ENCODE peak calls at places on chromosome 18, in seven cellular contexts. One of them, this sample, is unnamed.

GRCh38 chr18:79949571-79950439 is 1.6 kb downstream of the SLC66A2 start:
- DNase-seq in sigmoid colon: peak
- DNase-seq in CD8-positive, alpha-beta T cell: no peak
- DNase-seq in cardiac muscle cell: no peak
- DNase-seq in esophagus squamous epithelium: peak
- DNase-seq in uterus: no peak
- DNase-seq in HL-60: peak
- DNase-seq in this sample: no peak

GRCh38 chr18:46562674-46563192 is 94.3 kb downstream of the LOXHD1 start:
- DNase-seq in cardiac muscle cell: no peak
- DNase-seq in sigmoid colon: no peak
- DNase-seq in uterus: no peak
- DNase-seq in CD8-positive, alpha-beta T cell: no peak
- DNase-seq in HL-60: no peak
- DNase-seq in esophagus squamous epithelium: no peak
- DNase-seq in this sample: no peak

GRCh38 chr18:72993245-72993644 is 125.5 kb upstream of the NETO1 start:
- DNase-seq in CD8-positive, alpha-beta T cell: no peak
- DNase-seq in uterus: no peak
- DNase-seq in HL-60: no peak
- DNase-seq in cardiac muscle cell: no peak
- DNase-seq in esophagus squamous epithelium: no peak
- DNase-seq in sigmoid colon: no peak
- DNase-seq in this sample: no peak

GRCh38 chr18:36519358-36519757 is 221.8 kb downstream of the FHOD3 start:
- DNase-seq in esophagus squamous epithelium: no peak
- DNase-seq in CD8-positive, alpha-beta T cell: no peak
- DNase-seq in sigmoid colon: no peak
- DNase-seq in uterus: no peak
- DNase-seq in HL-60: no peak
- DNase-seq in cardiac muscle cell: no peak
- DNase-seq in this sample: no peak

GRCh38 chr18:42039396-42039795 is 84.4 kb downstream of the PIK3C3 start:
- DNase-seq in cardiac muscle cell: no peak
- DNase-seq in sigmoid colon: no peak
- DNase-seq in esophagus squamous epithelium: no peak
- DNase-seq in uterus: no peak
- DNase-seq in HL-60: no peak
- DNase-seq in CD8-positive, alpha-beta T cell: no peak
- DNase-seq in this sample: no peak

GRCh38 chr18:74564012-74564411 is 29.7 kb downstream of the CNDP1 start:
- DNase-seq in sigmoid colon: no peak
- DNase-seq in esophagus squamous epithelium: no peak
- DNase-seq in HL-60: no peak
- DNase-seq in CD8-positive, alpha-beta T cell: no peak
- DNase-seq in cardiac muscle cell: no peak
- DNase-seq in uterus: no peak
- DNase-seq in this sample: no peak

GRCh38 chr18:63788447-63789096 is 13.4 kb downstream of the SERPINB7 start:
- DNase-seq in HL-60: peak
- DNase-seq in cardiac muscle cell: no peak
- DNase-seq in uterus: no peak
- DNase-seq in CD8-positive, alpha-beta T cell: peak
- DNase-seq in sigmoid colon: no peak
- DNase-seq in esophagus squamous epithelium: no peak
- DNase-seq in this sample: no peak

GRCh38 chr18:34734048-34734447 is 23.9 kb downstream of the DTNA start:
- DNase-seq in sigmoid colon: no peak
- DNase-seq in uterus: no peak
- DNase-seq in cardiac muscle cell: no peak
- DNase-seq in esophagus squamous epithelium: no peak
- DNase-seq in HL-60: no peak
- DNase-seq in CD8-positive, alpha-beta T cell: no peak
- DNase-seq in this sample: no peak

GRCh38 chr18:44893045-44893706 is 212.5 kb downstream of the SETBP1 start:
- DNase-seq in esophagus squamous epithelium: no peak
- DNase-seq in cardiac muscle cell: no peak
- DNase-seq in HL-60: no peak
- DNase-seq in sigmoid colon: no peak
- DNase-seq in uterus: no peak
- DNase-seq in CD8-positive, alpha-beta T cell: no peak
- DNase-seq in this sample: no peak

GRCh38 chr18:58045265-58046086 is 1.4 kb downstream of the NEDD4L start:
- DNase-seq in esophagus squamous epithelium: no peak
- DNase-seq in uterus: peak
- DNase-seq in sigmoid colon: no peak
- DNase-seq in HL-60: no peak
- DNase-seq in CD8-positive, alpha-beta T cell: peak
- DNase-seq in cardiac muscle cell: peak
- DNase-seq in this sample: peak

GRCh38 chr18:28789460-28789859 is 612.5 kb upstream of the CDH2 start:
- DNase-seq in HL-60: no peak
- DNase-seq in esophagus squamous epithelium: no peak
- DNase-seq in sigmoid colon: no peak
- DNase-seq in uterus: no peak
- DNase-seq in cardiac muscle cell: no peak
- DNase-seq in CD8-positive, alpha-beta T cell: no peak
- DNase-seq in this sample: no peak

GRCh38 chr18:28127763-28128737 is 48.9 kb downstream of the CDH2 start:
- DNase-seq in cardiac muscle cell: no peak
- DNase-seq in esophagus squamous epithelium: no peak
- DNase-seq in sigmoid colon: no peak
- DNase-seq in uterus: no peak
- DNase-seq in HL-60: no peak
- DNase-seq in CD8-positive, alpha-beta T cell: no peak
- DNase-seq in this sample: no peak

GRCh38 chr18:21914739-21915319 is 174.2 kb downstream of the MIB1 start:
- DNase-seq in cardiac muscle cell: peak
- DNase-seq in esophagus squamous epithelium: no peak
- DNase-seq in sigmoid colon: no peak
- DNase-seq in CD8-positive, alpha-beta T cell: no peak
- DNase-seq in HL-60: no peak
- DNase-seq in uterus: no peak
- DNase-seq in this sample: no peak

GRCh38 chr18:73381361-73382031 is 513.7 kb upstream of the NETO1 start:
- DNase-seq in HL-60: no peak
- DNase-seq in esophagus squamous epithelium: no peak
- DNase-seq in cardiac muscle cell: no peak
- DNase-seq in sigmoid colon: no peak
- DNase-seq in CD8-positive, alpha-beta T cell: no peak
- DNase-seq in uterus: no peak
- DNase-seq in this sample: no peak

GRCh38 chr18:57544958-57545661 is 41.4 kb downstream of the FECH start:
- DNase-seq in HL-60: peak
- DNase-seq in CD8-positive, alpha-beta T cell: no peak
- DNase-seq in uterus: no peak
- DNase-seq in cardiac muscle cell: no peak
- DNase-seq in esophagus squamous epithelium: no peak
- DNase-seq in sigmoid colon: no peak
- DNase-seq in this sample: no peak

GRCh38 chr18:77177009-77177408 is 44.4 kb upstream of the MBP start:
- DNase-seq in cardiac muscle cell: no peak
- DNase-seq in uterus: no peak
- DNase-seq in HL-60: no peak
- DNase-seq in esophagus squamous epithelium: no peak
- DNase-seq in sigmoid colon: no peak
- DNase-seq in CD8-positive, alpha-beta T cell: no peak
- DNase-seq in this sample: no peak

GRCh38 chr18:22471546-22472131 is 53.9 kb upstream of the CTAGE1 start:
- DNase-seq in cardiac muscle cell: peak
- DNase-seq in uterus: no peak
- DNase-seq in CD8-positive, alpha-beta T cell: no peak
- DNase-seq in HL-60: no peak
- DNase-seq in esophagus squamous epithelium: no peak
- DNase-seq in sigmoid colon: no peak
- DNase-seq in this sample: peak

GRCh38 chr18:69250305-69251151 is 150.2 kb upstream of the DOK6 start:
- DNase-seq in HL-60: no peak
- DNase-seq in uterus: no peak
- DNase-seq in esophagus squamous epithelium: no peak
- DNase-seq in CD8-positive, alpha-beta T cell: no peak
- DNase-seq in sigmoid colon: no peak
- DNase-seq in cardiac muscle cell: no peak
- DNase-seq in this sample: no peak

GRCh38 chr18:31154186-31154585 is 8.5 kb downstream of the DSC1 start:
- DNase-seq in cardiac muscle cell: no peak
- DNase-seq in sigmoid colon: no peak
- DNase-seq in esophagus squamous epithelium: no peak
- DNase-seq in HL-60: no peak
- DNase-seq in uterus: no peak
- DNase-seq in CD8-positive, alpha-beta T cell: no peak
- DNase-seq in this sample: no peak

GRCh38 chr18:50507120-50507590 is 52.7 kb upstream of the MAPK4 start:
- DNase-seq in CD8-positive, alpha-beta T cell: no peak
- DNase-seq in cardiac muscle cell: peak
- DNase-seq in esophagus squamous epithelium: no peak
- DNase-seq in HL-60: no peak
- DNase-seq in sigmoid colon: peak
- DNase-seq in uterus: peak
- DNase-seq in this sample: peak

GRCh38 chr18:65942854-65943253 is 192.0 kb downstream of the CDH7 start:
- DNase-seq in HL-60: no peak
- DNase-seq in CD8-positive, alpha-beta T cell: no peak
- DNase-seq in esophagus squamous epithelium: no peak
- DNase-seq in cardiac muscle cell: no peak
- DNase-seq in uterus: no peak
- DNase-seq in sigmoid colon: no peak
- DNase-seq in this sample: no peak

GRCh38 chr18:51195602-51196115 is 1.8 kb downstream of the MEX3C start:
- DNase-seq in uterus: no peak
- DNase-seq in cardiac muscle cell: peak
- DNase-seq in HL-60: peak
- DNase-seq in CD8-positive, alpha-beta T cell: peak
- DNase-seq in sigmoid colon: no peak
- DNase-seq in esophagus squamous epithelium: no peak
- DNase-seq in this sample: peak

GRCh38 chr18:27772081-27772480 is 404.8 kb downstream of the CDH2 start:
- DNase-seq in CD8-positive, alpha-beta T cell: no peak
- DNase-seq in sigmoid colon: no peak
- DNase-seq in esophagus squamous epithelium: no peak
- DNase-seq in HL-60: no peak
- DNase-seq in cardiac muscle cell: no peak
- DNase-seq in uterus: no peak
- DNase-seq in this sample: no peak

GRCh38 chr18:48024891-48025660 is 94.6 kb upstream of the SMAD2 start:
- DNase-seq in uterus: no peak
- DNase-seq in CD8-positive, alpha-beta T cell: no peak
- DNase-seq in sigmoid colon: peak
- DNase-seq in cardiac muscle cell: no peak
- DNase-seq in esophagus squamous epithelium: no peak
- DNase-seq in HL-60: no peak
- DNase-seq in this sample: no peak

GRCh38 chr18:48022531-48023330 is 92.3 kb upstream of the SMAD2 start:
- DNase-seq in CD8-positive, alpha-beta T cell: no peak
- DNase-seq in sigmoid colon: peak
- DNase-seq in esophagus squamous epithelium: no peak
- DNase-seq in uterus: no peak
- DNase-seq in HL-60: peak
- DNase-seq in cardiac muscle cell: peak
- DNase-seq in this sample: no peak

GRCh38 chr18:48022021-48022420 is 91.6 kb upstream of the SMAD2 start:
- DNase-seq in sigmoid colon: peak
- DNase-seq in cardiac muscle cell: no peak
- DNase-seq in CD8-positive, alpha-beta T cell: no peak
- DNase-seq in esophagus squamous epithelium: no peak
- DNase-seq in uterus: no peak
- DNase-seq in HL-60: no peak
- DNase-seq in this sample: no peak

GRCh38 chr18:48024009-48024512 is 93.6 kb upstream of the SMAD2 start:
- DNase-seq in CD8-positive, alpha-beta T cell: no peak
- DNase-seq in uterus: no peak
- DNase-seq in esophagus squamous epithelium: no peak
- DNase-seq in cardiac muscle cell: no peak
- DNase-seq in sigmoid colon: peak
- DNase-seq in HL-60: no peak
- DNase-seq in this sample: no peak

GRCh38 chr18:48023334-48024008 is 93.0 kb upstream of the SMAD2 start:
- DNase-seq in CD8-positive, alpha-beta T cell: no peak
- DNase-seq in uterus: no peak
- DNase-seq in HL-60: no peak
- DNase-seq in sigmoid colon: peak
- DNase-seq in esophagus squamous epithelium: no peak
- DNase-seq in cardiac muscle cell: peak
- DNase-seq in this sample: peak
- TF ChIP-seq CTCF in CD8-positive, alpha-beta T cell: no peak
- TF ChIP-seq CTCF in uterus: peak
- TF ChIP-seq CTCF in HL-60: peak
- TF ChIP-seq CTCF in sigmoid colon: no peak
- TF ChIP-seq CTCF in esophagus squamous epithelium: peak
- TF ChIP-seq CTCF in cardiac muscle cell: peak
- TF ChIP-seq CTCF in this sample: peak

GRCh38 chr18:4233468-4233867 is 221.6 kb downstream of the DLGAP1 start:
- DNase-seq in esophagus squamous epithelium: no peak
- DNase-seq in sigmoid colon: no peak
- DNase-seq in uterus: no peak
- DNase-seq in cardiac muscle cell: no peak
- DNase-seq in CD8-positive, alpha-beta T cell: no peak
- DNase-seq in HL-60: no peak
- DNase-seq in this sample: no peak
- H3K27ac ChIP-seq in esophagus squamous epithelium: no peak
- H3K27ac ChIP-seq in sigmoid colon: no peak
- H3K27ac ChIP-seq in uterus: no peak
- H3K27ac ChIP-seq in cardiac muscle cell: no peak
- H3K27ac ChIP-seq in CD8-positive, alpha-beta T cell: no peak
- H3K27ac ChIP-seq in HL-60: no peak
- H3K27ac ChIP-seq in this sample: no peak

GRCh38 chr18:23487738-23488625 is 15.3 kb upstream of the RMC1 start:
- DNase-seq in HL-60: no peak
- DNase-seq in uterus: no peak
- DNase-seq in sigmoid colon: no peak
- DNase-seq in esophagus squamous epithelium: no peak
- DNase-seq in cardiac muscle cell: no peak
- DNase-seq in CD8-positive, alpha-beta T cell: peak
- DNase-seq in this sample: peak
- H3K4me3 ChIP-seq in HL-60: no peak
- H3K4me3 ChIP-seq in uterus: peak
- H3K4me3 ChIP-seq in sigmoid colon: peak
- H3K4me3 ChIP-seq in esophagus squamous epithelium: no peak
- H3K4me3 ChIP-seq in cardiac muscle cell: no peak
- H3K4me3 ChIP-seq in CD8-positive, alpha-beta T cell: peak
- H3K4me3 ChIP-seq in this sample: no peak

DNA sequence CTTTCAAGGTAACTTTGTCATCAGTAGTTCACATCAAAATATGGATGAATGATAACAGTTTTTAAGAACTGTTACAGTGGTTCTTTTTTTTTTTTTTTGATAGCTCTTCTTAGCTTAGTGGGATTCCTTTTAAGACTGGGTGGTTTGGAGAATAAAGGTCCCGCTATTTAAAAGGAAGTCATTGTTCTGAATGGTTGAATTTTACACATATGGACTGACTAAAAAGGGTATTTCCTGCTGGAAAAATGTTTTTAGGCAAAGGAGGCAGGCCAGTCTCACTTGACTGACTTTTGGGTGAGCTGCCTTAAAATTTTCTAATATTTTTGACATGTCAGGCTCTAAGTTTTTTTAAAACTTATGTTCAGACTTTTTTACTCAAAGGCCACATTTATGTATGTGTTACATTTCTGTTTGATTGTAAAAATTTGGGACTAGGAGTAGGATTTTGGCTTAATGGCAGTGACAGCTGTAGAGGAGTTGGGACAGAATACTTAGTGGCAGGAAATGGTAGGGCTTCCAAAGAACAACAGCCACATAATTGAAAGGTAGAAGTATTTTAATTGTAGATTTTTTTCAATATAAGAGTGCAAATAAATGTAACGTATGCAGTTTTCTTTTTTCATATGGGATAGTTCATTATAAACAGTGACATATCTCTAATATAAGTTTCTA is 13.7 kb downstream of the VAPA start:
- DNase-seq in sigmoid colon: no peak
- DNase-seq in uterus: no peak
- DNase-seq in HL-60: no peak
- DNase-seq in cardiac muscle cell: no peak
- DNase-seq in CD8-positive, alpha-beta T cell: no peak
- DNase-seq in esophagus squamous epithelium: no peak
- DNase-seq in this sample: no peak
- TF ChIP-seq CTCF in sigmoid colon: no peak
- TF ChIP-seq CTCF in uterus: no peak
- TF ChIP-seq CTCF in HL-60: no peak
- TF ChIP-seq CTCF in cardiac muscle cell: no peak
- TF ChIP-seq CTCF in CD8-positive, alpha-beta T cell: no peak
- TF ChIP-seq CTCF in esophagus squamous epithelium: no peak
- TF ChIP-seq CTCF in this sample: no peak